ENCODE peak calls at places on chromosomes 16 and 17, in six cellular contexts. U is activated T-cell treated with anti-CD3 and anti-CD28 coated beads for 1 hour; L is HT1080; N is stomach; X is NT2/D1; H is CD4-positive, alpha-beta T cell. E is an unnamed sample.

GRCh38 chr17:58630883-58631522 is 60.8 kb downstream of the TEX14 start:
- DNase-seq in X (peak; percentile 15), L (no peak), N (peak; percentile 49), H (no peak), U (no peak), E (peak; percentile 65)

GRCh38 chr16:75535211-75535843 is 581 bp downstream of the CHST5 start:
- DNase-seq in H (no peak), N (no peak), U (no peak), L (no peak), X (no peak), E (no peak)

GRCh38 chr16:85259831-85260165 is 147.5 kb upstream of the CIBAR2 start:
- DNase-seq in L (no peak), N (no peak), U (no peak), X (no peak), H (no peak), E (no peak)

GRCh38 chr17:78265121-78265520 is 33.7 kb downstream of the TMEM235 start:
- DNase-seq in U (no peak), N (no peak), H (no peak), X (no peak), L (no peak), E (no peak)

GRCh38 chr16:2004795-2005517 is 4.7 kb downstream of the ZNF598 start:
- DNase-seq in H (no peak), N (no peak), U (no peak), L (no peak), X (no peak), E (peak; percentile 71)

GRCh38 chr16:70523621-70524405 is at the start of gene SF3B3:
- DNase-seq in U (peak; percentile 63), X (no peak), L (no peak), H (no peak), N (peak; percentile 69), E (peak; percentile 75)

GRCh38 chr17:71792966-71793365 is 327.9 kb upstream of the SOX9 start:
- DNase-seq in X (no peak), H (no peak), L (peak; percentile 49), U (no peak), N (no peak), E (no peak)

GRCh38 chr16:2963611-2964415 is at the start of gene KREMEN2:
- DNase-seq in N (no peak), U (no peak), L (peak; percentile 75), H (peak; percentile 33), X (no peak), E (no peak)

GRCh38 chr17:45225051-45225700 is 3.5 kb downstream of the FMNL1 start:
- DNase-seq in U (no peak), L (peak; percentile 93), X (no peak), H (peak; percentile 59), N (no peak), E (no peak)

GRCh38 chr17:7848131-7848579 is 6.7 kb upstream of the TMEM88 start:
- DNase-seq in H (no peak), X (no peak), U (no peak), N (no peak), L (no peak), E (no peak)

GRCh38 chr17:76252040-76252954 is 12.0 kb upstream of the RNF157 start:
- DNase-seq in X (no peak), H (no peak), U (no peak), L (peak; percentile 82), N (peak; percentile 65), E (no peak)

GRCh38 chr17:17125136-17126084 is 80.7 kb downstream of the PLD6 start:
- DNase-seq in L (no peak), U (peak; percentile 6), H (no peak), N (no peak), X (no peak), E (no peak)

E was measured in NCI-H1092.